ENCODE peak calls at places on chromosomes 5 and 9, in five cellular contexts. One of them, this sample, is unnamed.

GRCh38 chr5:136235316-136235715 is 42.4 kb upstream of the SMIM32 start:
- DNase-seq in AG04450: no peak
- DNase-seq in glutamatergic neuron: no peak
- DNase-seq in mucosa of descending colon: no peak
- DNase-seq in neuronal stem cell: no peak
- DNase-seq in this sample: no peak

GRCh38 chr9:26954050-26954508 is 2.1 kb upstream of the IFT74 start:
- DNase-seq in AG04450: no peak
- DNase-seq in mucosa of descending colon: no peak
- DNase-seq in neuronal stem cell: no peak
- DNase-seq in glutamatergic neuron: no peak
- DNase-seq in this sample: no peak

GRCh38 chr5:54558362-54558761 is 40.8 kb downstream of the SNX18 start:
- DNase-seq in neuronal stem cell: no peak
- DNase-seq in AG04450: no peak
- DNase-seq in mucosa of descending colon: no peak
- DNase-seq in glutamatergic neuron: no peak
- DNase-seq in this sample: no peak

GRCh38 chr5:8628521-8628920 is 759.6 kb downstream of the MTRR start:
- DNase-seq in glutamatergic neuron: no peak
- DNase-seq in AG04450: no peak
- DNase-seq in neuronal stem cell: no peak
- DNase-seq in mucosa of descending colon: no peak
- DNase-seq in this sample: no peak

GRCh38 chr5:100232730-100233129 is 302.4 kb upstream of the FAM174A start:
- DNase-seq in AG04450: no peak
- DNase-seq in mucosa of descending colon: no peak
- DNase-seq in glutamatergic neuron: no peak
- DNase-seq in neuronal stem cell: no peak
- DNase-seq in this sample: no peak

GRCh38 chr5:83354958-83355357 is 116.6 kb upstream of the VCAN start:
- DNase-seq in neuronal stem cell: no peak
- DNase-seq in AG04450: no peak
- DNase-seq in mucosa of descending colon: no peak
- DNase-seq in glutamatergic neuron: no peak
- DNase-seq in this sample: no peak

GRCh38 chr5:95631991-95632675 is 12.2 kb downstream of the GPR150 start:
- DNase-seq in glutamatergic neuron: no peak
- DNase-seq in mucosa of descending colon: no peak
- DNase-seq in AG04450: no peak
- DNase-seq in neuronal stem cell: no peak
- DNase-seq in this sample: no peak

GRCh38 chr9:121576281-121577075 is 75.0 kb upstream of the DAB2IP start:
- DNase-seq in mucosa of descending colon: no peak
- DNase-seq in glutamatergic neuron: no peak
- DNase-seq in AG04450: no peak
- DNase-seq in neuronal stem cell: no peak
- DNase-seq in this sample: no peak

GRCh38 chr9:35852876-35853865 is 17.0 kb downstream of the OR13J1 start:
- DNase-seq in glutamatergic neuron: no peak
- DNase-seq in neuronal stem cell: no peak
- DNase-seq in mucosa of descending colon: no peak
- DNase-seq in AG04450: no peak
- DNase-seq in this sample: no peak

GRCh38 chr5:1876708-1877433 is 5.9 kb downstream of the IRX4 start:
- DNase-seq in neuronal stem cell: no peak
- DNase-seq in glutamatergic neuron: no peak
- DNase-seq in AG04450: no peak
- DNase-seq in mucosa of descending colon: no peak
- DNase-seq in this sample: no peak

GRCh38 chr5:54944364-54944763 is 41.0 kb downstream of the ESM1 start:
- DNase-seq in mucosa of descending colon: peak; percentile 46
- DNase-seq in glutamatergic neuron: no peak
- DNase-seq in neuronal stem cell: no peak
- DNase-seq in AG04450: peak; percentile 20
- DNase-seq in this sample: no peak

GRCh38 chr5:97531549-97531948 is 348.5 kb upstream of the RIOK2 start:
- DNase-seq in AG04450: no peak
- DNase-seq in mucosa of descending colon: no peak
- DNase-seq in neuronal stem cell: no peak
- DNase-seq in glutamatergic neuron: no peak
- DNase-seq in this sample: no peak

GRCh38 chr9:69118656-69119055 is 55.4 kb upstream of the TJP2 start:
- DNase-seq in AG04450: no peak
- DNase-seq in mucosa of descending colon: peak; percentile 1
- DNase-seq in neuronal stem cell: no peak
- DNase-seq in glutamatergic neuron: no peak
- DNase-seq in this sample: no peak

GRCh38 chr9:92763721-92764380 is 782 bp downstream of the BICD2 start:
- DNase-seq in AG04450: no peak
- DNase-seq in neuronal stem cell: peak; percentile 35
- DNase-seq in mucosa of descending colon: peak; percentile 45
- DNase-seq in glutamatergic neuron: peak; percentile 79
- DNase-seq in this sample: no peak

GRCh38 chr5:3153226-3153858 is 401.9 kb upstream of the IRX2 start:
- DNase-seq in mucosa of descending colon: no peak
- DNase-seq in AG04450: no peak
- DNase-seq in neuronal stem cell: no peak
- DNase-seq in glutamatergic neuron: no peak
- DNase-seq in this sample: no peak

GRCh38 chr5:175765858-175766257 is 105.5 kb upstream of the CPLX2 start:
- DNase-seq in AG04450: no peak
- DNase-seq in mucosa of descending colon: no peak
- DNase-seq in glutamatergic neuron: no peak
- DNase-seq in neuronal stem cell: no peak
- DNase-seq in this sample: no peak

GRCh38 chr5:139633295-139634027 is 14.7 kb upstream of the CXXC5 start:
- DNase-seq in AG04450: no peak
- DNase-seq in glutamatergic neuron: peak; percentile 81
- DNase-seq in mucosa of descending colon: peak; percentile 66
- DNase-seq in neuronal stem cell: peak; percentile 75
- DNase-seq in this sample: no peak

GRCh38 chr5:169978744-169979143 is 1.6 kb downstream of the INSYN2B start:
- DNase-seq in glutamatergic neuron: no peak
- DNase-seq in AG04450: no peak
- DNase-seq in mucosa of descending colon: no peak
- DNase-seq in neuronal stem cell: no peak
- DNase-seq in this sample: no peak

This sample was measured in brain pericyte.